ENCODE peak calls at places on chromosomes 12 and 14, in seven cellular contexts. E, K, F, V, Q, Y and O are unnamed samples.

GRCh38 chr12:123111498-123112165 is 39.3 kb downstream of the PITPNM2 start:
- DNase-seq in F (no peak), V (no peak), Q (no peak), E (peak; percentile 30), K (no peak), Y (no peak), O (no peak)

GRCh38 chr12:5716221-5716620 is 228.8 kb downstream of the ANO2 start:
- DNase-seq in K (no peak), Y (peak; percentile 11), E (no peak), V (no peak), Q (no peak), F (no peak), O (no peak)

GRCh38 chr12:102478416-102479098 is 1.8 kb downstream of the IGF1 start:
- DNase-seq in E (no peak), Q (no peak), V (no peak), K (no peak), Y (peak; percentile 47), F (peak; percentile 42), O (peak; percentile 30)

GRCh38 chr12:101414533-101415119 is 7.1 kb upstream of the ARL1 start:
- DNase-seq in Y (peak; percentile 46), K (no peak), F (no peak), V (peak; percentile 14), E (peak; percentile 56), Q (peak; percentile 59), O (no peak)

GRCh38 chr14:96194657-96195431 is 9.8 kb upstream of the BDKRB2 start:
- DNase-seq in K (no peak), Q (peak; percentile 70), E (no peak), Y (no peak), V (no peak), F (no peak), O (no peak)

GRCh38 chr14:75453817-75454434 is 26.1 kb downstream of the JDP2 start:
- DNase-seq in V (no peak), E (no peak), Q (no peak), F (no peak), Y (no peak), K (no peak), O (no peak)

GRCh38 chr14:75372260-75372659 is 55.6 kb upstream of the JDP2 start:
- DNase-seq in F (no peak), K (no peak), Q (no peak), Y (no peak), E (peak; percentile 66), V (peak; percentile 43), O (no peak)

GRCh38 chr14:93857500-93857899 is 69.2 kb upstream of the PRIMA1 start:
- DNase-seq in V (no peak), E (peak; percentile 81), F (no peak), K (no peak), Q (no peak), Y (peak; percentile 63), O (no peak)

GRCh38 chr14:56322531-56322930 is 204.3 kb downstream of the PELI2 start:
- DNase-seq in Y (no peak), F (no peak), Q (no peak), V (no peak), K (no peak), E (no peak), O (no peak)

GRCh38 chr14:80390911-80391310 is 179.6 kb upstream of the DIO2 start:
- DNase-seq in K (no peak), F (no peak), V (no peak), Y (no peak), Q (no peak), E (peak; percentile 2), O (no peak)

GRCh38 chr14:82872494-82872893 is 1338.8 kb upstream of the SEL1L start:
- DNase-seq in F (no peak), Y (peak; percentile 76), V (no peak), K (no peak), Q (no peak), E (peak; percentile 47), O (no peak)
- TF ChIP-seq CTCF in F (peak; percentile 24), Y (peak; percentile 83), V (no peak), K (no peak), Q (no peak), E (peak; percentile 60), O (no peak)

DNA sequence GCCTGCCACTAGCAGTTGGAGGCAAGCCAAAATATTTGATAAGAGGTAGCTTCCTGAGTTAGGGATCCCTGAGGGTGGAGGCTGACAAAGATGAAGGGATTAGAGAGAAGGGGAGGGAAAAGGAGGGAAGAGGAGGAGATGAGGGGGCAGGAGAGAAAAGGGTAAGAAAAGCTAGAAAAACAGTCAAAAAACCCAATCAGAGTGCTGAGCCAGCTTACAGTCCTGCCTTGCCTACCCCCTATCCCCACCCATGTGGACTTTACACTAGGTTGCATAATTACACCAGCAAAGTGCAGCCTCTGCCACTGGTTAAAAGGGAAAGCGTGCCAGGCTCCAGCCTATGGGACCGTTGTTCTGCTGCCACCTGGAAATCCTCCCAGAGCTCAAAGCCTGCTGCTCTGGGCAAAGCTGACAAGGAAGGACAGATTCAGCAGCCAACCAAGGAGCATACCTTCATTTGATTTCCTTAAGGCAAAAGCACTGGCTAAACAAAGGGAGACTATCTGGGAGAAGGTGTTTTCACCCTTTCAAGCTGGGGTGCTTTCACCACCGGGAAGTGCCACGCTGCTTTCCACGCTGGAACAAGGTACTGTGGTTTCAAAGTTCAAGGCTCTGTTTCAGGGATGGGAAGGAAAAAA is 3.9 kb upstream of the NUMB start:
- DNase-seq in Y (no peak), F (no peak), V (peak; percentile 58), K (peak; percentile 50), Q (peak; percentile 98), E (peak; percentile 71), O (no peak)
- H3K4me1 ChIP-seq in Y (no peaks in the 10 kb centered on the region), F (peaks cover 15% of the 10 kb centered on the region), V (peaks cover 38% of the 10 kb centered on the region), K (peaks cover 13% of the 10 kb centered on the region), Q (peaks cover 49% of the 10 kb centered on the region), E (peaks cover 37% of the 10 kb centered on the region), O (peaks cover 12% of the 10 kb centered on the region)

GRCh38 chr12:51517800-51518199 is 73.2 kb upstream of the SCN8A start:
- DNase-seq in K (no peak), Y (peak; percentile 67), Q (no peak), E (no peak), F (no peak), V (no peak), O (no peak)
- TF ChIP-seq CTCF in K (no peak), Y (peak; percentile 65), Q (no peak), E (peak; percentile 16), F (no peak), V (no peak), O (no peak)

GRCh38 chr12:111773801-111774551 is 7.2 kb downstream of the ALDH2 start:
- DNase-seq in Y (no peak), K (peak; percentile 85), F (no peak), Q (peak; percentile 80), V (peak; percentile 57), E (no peak), O (no peak)
- H3K4me1 ChIP-seq in Y (peaks cover 5% of the 10 kb centered on the region), K (peaks cover 31% of the 10 kb centered on the region), F (no peaks in the 10 kb centered on the region), Q (peaks cover 80% of the 10 kb centered on the region), V (peaks cover 34% of the 10 kb centered on the region), E (peaks cover 7% of the 10 kb centered on the region), O (no peaks in the 10 kb centered on the region)

DNA sequence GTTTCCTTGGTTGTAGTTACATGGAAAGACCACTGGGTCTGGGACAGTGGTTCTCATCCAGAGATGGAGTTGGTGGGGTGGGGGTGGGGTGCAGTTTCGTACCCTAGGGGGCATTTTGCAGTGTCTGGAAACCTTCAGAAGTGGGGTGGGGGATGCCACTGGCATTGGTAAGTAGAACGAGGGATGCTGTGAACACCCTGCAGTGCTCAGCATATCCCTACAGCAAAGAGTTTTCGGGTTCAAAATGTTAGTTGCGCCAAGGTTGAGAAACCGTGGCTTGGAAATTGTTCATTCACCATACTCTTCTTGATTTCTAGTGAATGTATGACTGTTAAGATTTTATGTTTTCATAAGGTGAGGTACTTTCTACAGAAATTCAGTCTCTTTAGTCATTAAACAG is 28.7 kb downstream of the TRAF3 start:
- DNase-seq in V (no peak), K (no peak), F (no peak), Y (no peak), E (no peak), Q (no peak), O (no peak)
- TF ChIP-seq CTCF in V (no peak), K (no peak), F (peak; percentile 1), Y (peak; percentile 26), E (no peak), Q (no peak), O (no peak)

GRCh38 chr12:110582286-110583136 is 607 bp downstream of the PPTC7 start:
- DNase-seq in Y (peak; percentile 58), E (peak; percentile 63), Q (peak; percentile 60), K (peak; percentile 75), V (peak; percentile 59), F (peak; percentile 63), O (peak; percentile 76)

GRCh38 chr12:110583137-110584059 is at the start of gene PPTC7:
- DNase-seq in Y (peak; percentile 98), K (peak; percentile 98), E (peak; percentile 98), V (peak; percentile 97), F (peak; percentile 98), Q (peak; percentile 98), O (peak; percentile 97)

GRCh38 chr12:110579239-110579888 is 3.8 kb downstream of the PPTC7 start:
- DNase-seq in V (no peak), F (no peak), Q (no peak), Y (no peak), E (no peak), K (no peak), O (no peak)

GRCh38 chr12:110579889-110580253 is 3.2 kb downstream of the PPTC7 start:
- DNase-seq in F (no peak), V (no peak), E (no peak), Q (no peak), K (no peak), Y (no peak), O (no peak)

GRCh38 chr12:110581951-110582285 is 1.2 kb downstream of the PPTC7 start:
- DNase-seq in V (no peak), F (peak; percentile 12), Q (no peak), K (no peak), E (peak; percentile 21), Y (peak; percentile 37), O (no peak)
- H3K4me1 ChIP-seq in V (peaks cover 31% of the 10 kb centered on the region), F (peaks cover 59% of the 10 kb centered on the region), Q (peaks cover 72% of the 10 kb centered on the region), K (peaks cover 18% of the 10 kb centered on the region), E (peaks cover 20% of the 10 kb centered on the region), Y (peaks cover 6% of the 10 kb centered on the region), O (peaks cover 72% of the 10 kb centered on the region)

GRCh38 chr14:90511252-90511651 is 114.4 kb downstream of the CALM1 start:
- DNase-seq in F (no peak), Q (no peak), E (no peak), V (no peak), Y (no peak), K (no peak), O (no peak)

GRCh38 chr14:90508536-90509254 is 111.9 kb downstream of the CALM1 start:
- DNase-seq in Q (peak; percentile 71), Y (no peak), F (no peak), V (no peak), K (no peak), E (no peak), O (no peak)

GRCh38 chr14:90509403-90509802 is 112.6 kb downstream of the CALM1 start:
- DNase-seq in V (no peak), Q (no peak), K (no peak), Y (no peak), E (no peak), F (no peak), O (no peak)

GRCh38 chr14:90511795-90512331 is 115.0 kb downstream of the CALM1 start:
- DNase-seq in V (no peak), F (no peak), E (no peak), K (no peak), Q (no peak), Y (no peak), O (no peak)

DNA sequence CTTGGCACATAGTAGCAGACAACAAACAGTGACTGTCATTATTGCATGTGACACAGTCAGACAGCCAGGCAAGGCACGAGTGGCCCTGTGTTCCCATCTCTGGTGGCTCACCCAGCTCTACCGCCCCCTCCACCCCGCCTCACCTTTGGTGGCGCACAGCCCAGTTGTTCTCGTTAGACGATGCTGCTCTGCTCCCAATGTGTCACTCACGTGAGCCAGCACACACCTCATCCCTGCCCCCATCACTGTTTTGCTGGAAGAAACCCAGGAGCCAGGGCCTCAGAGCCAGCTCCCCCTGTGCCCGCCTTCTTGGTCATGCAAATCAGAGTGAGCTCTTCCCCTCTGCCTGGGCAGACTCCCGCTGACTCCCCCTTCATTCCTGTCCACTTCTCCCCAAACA is 113.4 kb downstream of the CALM1 start:
- DNase-seq in V (no peak), K (no peak), E (no peak), Y (peak; percentile 63), Q (peak; percentile 90), F (no peak), O (no peak)
- TF ChIP-seq CTCF in V (no peak), K (no peak), E (no peak), Y (no peak), Q (no peak), F (no peak), O (no peak)